ENCODE peak calls at places on chromosomes 7 and 10, in ten cellular contexts. D is ovary; M is CD8-positive, alpha-beta memory T cell; T is progenitor cell of endocrine pancreas; I is MG63; Z is Calu3; Y is NCI-H460; B is astrocyte of the hippocampus; V is MCF 10A; X is NCI-H345. Q is an unnamed sample.

GRCh38 chr10:110803830-110804338 is 67.8 kb upstream of the PDCD4 start:
- DNase-seq in D (peak), M (peak), T (no peak), I (no peak), Z (peak), Y (peak), B (peak), V (peak), X (peak), Q (no peak)

GRCh38 chr7:27143950-27144798 is 693 bp upstream of the HOXA5 start:
- DNase-seq in D (no peak), M (no peak), T (no peak), I (no peak), Z (no peak), Y (no peak), B (no peak), V (no peak), X (no peak), Q (no peak)

GRCh38 chr10:5683065-5683464 is 1.6 kb upstream of the TASOR2 start:
- DNase-seq in D (no peak), M (no peak), T (no peak), I (no peak), Z (no peak), Y (no peak), B (no peak), V (no peak), X (no peak), Q (no peak)

GRCh38 chr7:100426516-100426915 is 2.0 kb downstream of the ZCWPW1 start:
- DNase-seq in D (no peak), M (no peak), T (no peak), I (no peak), Z (no peak), Y (no peak), B (no peak), V (no peak), X (no peak), Q (no peak)

GRCh38 chr10:100529473-100530298 is at the start of gene NDUFB8:
- DNase-seq in D (peak), M (peak), T (peak), I (peak), Z (peak), Y (peak), B (peak), V (peak), X (peak), Q (peak)

GRCh38 chr10:7967035-7967434 is 87.5 kb upstream of the GATA3 start:
- DNase-seq in D (no peak), M (no peak), T (no peak), I (no peak), Z (no peak), Y (no peak), B (no peak), V (no peak), X (no peak), Q (no peak)

GRCh38 chr7:32206987-32207386 is 136.8 kb upstream of the PDE1C start:
- DNase-seq in D (no peak), M (no peak), T (peak), I (peak), Z (peak), Y (peak), B (peak), V (peak), X (no peak), Q (no peak)

GRCh38 chr10:56178210-56178609 is 182.8 kb downstream of the ZWINT start:
- DNase-seq in D (no peak), M (no peak), T (no peak), I (no peak), Z (peak), Y (no peak), B (peak), V (no peak), X (no peak), Q (no peak)

GRCh38 chr10:21634599-21635365 is 100.8 kb downstream of the MLLT10 start:
- DNase-seq in D (no peak), M (no peak), T (no peak), I (no peak), Z (no peak), Y (no peak), B (no peak), V (peak), X (no peak), Q (no peak)

GRCh38 chr10:84783386-84783785 is 455.0 kb downstream of the CCSER2 start:
- DNase-seq in D (no peak), M (no peak), T (no peak), I (no peak), Z (peak), Y (no peak), B (peak), V (peak), X (peak), Q (peak)

GRCh38 chr7:50208335-50208982 is 96.1 kb upstream of the IKZF1 start:
- DNase-seq in D (no peak), M (no peak), T (no peak), I (no peak), Z (no peak), Y (no peak), B (no peak), V (no peak), X (no peak), Q (no peak)

GRCh38 chr10:66625709-66626590 is 299.9 kb upstream of the LRRTM3 start:
- DNase-seq in D (no peak), M (no peak), T (no peak), I (no peak), Z (no peak), Y (no peak), B (no peak), V (peak), X (no peak), Q (no peak)

GRCh38 chr10:103262229-103262628 is 14.7 kb upstream of the INA start:
- DNase-seq in D (no peak), M (no peak), T (no peak), I (no peak), Z (no peak), Y (no peak), B (no peak), V (no peak), X (no peak), Q (no peak)

GRCh38 chr7:102468416-102469350 is 3.9 kb downstream of the LRWD1 start:
- DNase-seq in D (no peak), M (no peak), T (no peak), I (no peak), Z (no peak), Y (no peak), B (no peak), V (no peak), X (no peak), Q (no peak)

GRCh38 chr10:132398566-132398991 is 1.6 kb downstream of the PWWP2B start:
- DNase-seq in D (no peak), M (no peak), T (no peak), I (no peak), Z (no peak), Y (no peak), B (no peak), V (no peak), X (no peak), Q (no peak)

GRCh38 chr7:17487343-17487742 is 188.9 kb downstream of the AHR start:
- DNase-seq in D (no peak), M (no peak), T (no peak), I (no peak), Z (no peak), Y (no peak), B (no peak), V (no peak), X (no peak), Q (no peak)

GRCh38 chr7:157481389-157481788 is 144.6 kb downstream of the DNAJB6 start:
- DNase-seq in D (no peak), M (no peak), T (no peak), I (no peak), Z (no peak), Y (no peak), B (no peak), V (no peak), X (no peak), Q (no peak)

GRCh38 chr7:39130740-39131538 is 153.2 kb downstream of the POU6F2 start:
- DNase-seq in D (no peak), M (no peak), T (no peak), I (no peak), Z (peak), Y (no peak), B (no peak), V (no peak), X (peak), Q (peak)